ENCODE peak calls at places on chromosome 16, in nine cellular contexts. F, Y, E, K, V, M, Q, T and Z are unnamed samples.

GRCh38 chr16:66800856-66801255 is 528 bp downstream of the TERB1 start:
- DNase-seq in F (no peak), V (no peak), T (no peak), E (no peak), M (no peak), Q (peak), K (no peak), Y (no peak), Z (no peak)

GRCh38 chr16:56793504-56793903 is 63.6 kb downstream of the NUP93 start:
- DNase-seq in F (no peak), V (no peak), Y (peak), K (no peak), E (no peak), Q (no peak), T (no peak), M (no peak), Z (no peak)

GRCh38 chr16:85234310-85235235 is 122.3 kb upstream of the CIBAR2 start:
- DNase-seq in V (peak), Y (peak), F (no peak), T (no peak), M (peak), K (no peak), E (no peak), Q (peak), Z (peak)

GRCh38 chr16:30184430-30185140 is 1.2 kb downstream of the CORO1A start:
- DNase-seq in V (peak), Q (no peak), F (peak), M (no peak), T (no peak), K (peak), Y (no peak), E (no peak), Z (no peak)

GRCh38 chr16:14485811-14486519 is 144.1 kb downstream of the PARN start:
- DNase-seq in V (no peak), Q (no peak), F (no peak), Y (no peak), T (no peak), E (no peak), K (no peak), M (no peak), Z (no peak)

GRCh38 chr16:842061-842476 is 41.5 kb upstream of the GNG13 start:
- DNase-seq in M (no peak), Q (no peak), K (no peak), E (no peak), T (no peak), Y (no peak), F (no peak), V (no peak), Z (no peak)

GRCh38 chr16:87731607-87732006 is 34.2 kb downstream of the KLHDC4 start:
- DNase-seq in M (no peak), V (no peak), F (no peak), Q (no peak), T (no peak), E (no peak), K (no peak), Y (no peak), Z (no peak)

GRCh38 chr16:81798311-81799137 is 19.4 kb downstream of the PLCG2 start:
- DNase-seq in M (no peak), T (no peak), V (no peak), E (no peak), F (no peak), Q (no peak), Y (no peak), K (no peak), Z (no peak)

GRCh38 chr16:13093676-13094075 is 192.3 kb downstream of the SHISA9 start:
- DNase-seq in T (no peak), V (no peak), Y (no peak), E (no peak), F (no peak), M (no peak), K (no peak), Q (peak), Z (no peak)

GRCh38 chr16:67718668-67719047 is 458 bp downstream of the GFOD2 start:
- DNase-seq in V (no peak), Y (peak), Q (no peak), E (no peak), F (no peak), K (no peak), T (peak), M (no peak), Z (no peak)

GRCh38 chr16:66278111-66278531 is 88.4 kb upstream of the CDH5 start:
- DNase-seq in Y (no peak), F (no peak), V (no peak), T (no peak), M (no peak), E (no peak), K (peak), Q (peak), Z (no peak)

GRCh38 chr16:57863434-57864160 is 61.3 kb upstream of the KIFC3 start:
- DNase-seq in Q (peak), K (peak), E (no peak), Y (peak), F (no peak), M (peak), V (peak), T (no peak), Z (peak)

GRCh38 chr16:16143941-16144340 is 79.4 kb downstream of the ABCC6 start:
- DNase-seq in T (no peak), E (no peak), M (no peak), F (no peak), K (no peak), V (no peak), Y (no peak), Q (no peak), Z (no peak)

GRCh38 chr16:28187595-28188004 is 24.2 kb downstream of the XPO6 start:
- DNase-seq in Y (no peak), T (no peak), F (no peak), E (no peak), M (no peak), V (no peak), Q (no peak), K (no peak), Z (no peak)

GRCh38 chr16:58426960-58427359 is 34.7 kb downstream of the GINS3 start:
- DNase-seq in Q (no peak), Y (no peak), E (no peak), T (no peak), V (peak), K (no peak), F (no peak), M (no peak), Z (no peak)

GRCh38 chr16:12062343-12063003 is 85.9 kb downstream of the SNX29 start:
- DNase-seq in K (no peak), M (peak), Q (no peak), Y (peak), F (no peak), V (peak), T (no peak), E (no peak), Z (peak)

GRCh38 chr16:86404678-86405077 is 105.6 kb upstream of the FOXF1 start:
- DNase-seq in F (no peak), K (no peak), M (no peak), Q (no peak), Y (no peak), E (no peak), T (no peak), V (no peak), Z (no peak)

GRCh38 chr16:66130296-66130910 is 236.1 kb upstream of the CDH5 start:
- DNase-seq in K (peak), F (no peak), M (peak), T (no peak), Y (peak), Q (no peak), V (no peak), E (no peak), Z (no peak)

GRCh38 chr16:12539185-12539929 is 264.3 kb downstream of the CPPED1 start:
- DNase-seq in V (no peak), M (no peak), Y (peak), E (no peak), F (no peak), Q (no peak), T (no peak), K (no peak), Z (no peak)

GRCh38 chr16:27402964-27403600 is 1.1 kb downstream of the IL21R start:
- DNase-seq in K (no peak), V (no peak), F (no peak), E (no peak), M (no peak), T (no peak), Q (no peak), Y (no peak), Z (no peak)

GRCh38 chr16:11586856-11587642 is at the start of gene LITAF:
- DNase-seq in K (no peak), M (no peak), E (no peak), V (peak), F (peak), Y (peak), T (peak), Q (peak), Z (peak)

GRCh38 chr16:84244728-84245127 is 4.9 kb upstream of the KCNG4 start:
- DNase-seq in T (no peak), Y (no peak), V (no peak), E (no peak), K (no peak), Q (no peak), F (no peak), M (no peak), Z (no peak)

GRCh38 chr16:79867425-79867997 is 267.0 kb upstream of the MAF start:
- DNase-seq in K (no peak), V (no peak), M (no peak), F (no peak), Y (no peak), E (no peak), T (no peak), Q (no peak), Z (no peak)